ENCODE peak calls at places on chromosome 20, in seven cellular contexts. One of them, this sample, is unnamed.

GRCh38 chr20:36374995-36375394 is 68.9 kb downstream of the DLGAP4 start:
- DNase-seq in gastrocnemius medialis: no peak
- DNase-seq in colonic mucosa: no peak
- DNase-seq in neural crest cell: no peak
- DNase-seq in upper lobe of right lung: no peak
- DNase-seq in A673: no peak
- DNase-seq in WERI-Rb-1: no peak
- DNase-seq in this sample: no peak

GRCh38 chr20:1374246-1374645 is 18.6 kb downstream of the FKBP1A start:
- DNase-seq in colonic mucosa: no peak
- DNase-seq in gastrocnemius medialis: no peak
- DNase-seq in WERI-Rb-1: no peak
- DNase-seq in upper lobe of right lung: no peak
- DNase-seq in neural crest cell: no peak
- DNase-seq in A673: no peak
- DNase-seq in this sample: no peak

GRCh38 chr20:7627734-7628663 is 312.3 kb downstream of the HAO1 start:
- DNase-seq in A673: no peak
- DNase-seq in colonic mucosa: no peak
- DNase-seq in upper lobe of right lung: no peak
- DNase-seq in WERI-Rb-1: no peak
- DNase-seq in gastrocnemius medialis: no peak
- DNase-seq in neural crest cell: no peak
- DNase-seq in this sample: no peak

GRCh38 chr20:35279040-35279439 is 1.1 kb upstream of the MMP24OS start:
- DNase-seq in WERI-Rb-1: no peak
- DNase-seq in neural crest cell: no peak
- DNase-seq in gastrocnemius medialis: no peak
- DNase-seq in upper lobe of right lung: no peak
- DNase-seq in A673: no peak
- DNase-seq in colonic mucosa: no peak
- DNase-seq in this sample: no peak

GRCh38 chr20:46118481-46119020 is 437 bp downstream of the CD40 start:
- DNase-seq in colonic mucosa: peak
- DNase-seq in neural crest cell: no peak
- DNase-seq in upper lobe of right lung: peak
- DNase-seq in gastrocnemius medialis: peak
- DNase-seq in A673: peak
- DNase-seq in WERI-Rb-1: no peak
- DNase-seq in this sample: peak

GRCh38 chr20:297925-298754 is 770 bp downstream of the ZCCHC3 start:
- DNase-seq in A673: peak
- DNase-seq in WERI-Rb-1: peak
- DNase-seq in upper lobe of right lung: peak
- DNase-seq in gastrocnemius medialis: peak
- DNase-seq in neural crest cell: peak
- DNase-seq in colonic mucosa: peak
- DNase-seq in this sample: peak

GRCh38 chr20:32181606-32182005 is 25.9 kb downstream of the PLAGL2 start:
- DNase-seq in neural crest cell: no peak
- DNase-seq in upper lobe of right lung: no peak
- DNase-seq in colonic mucosa: no peak
- DNase-seq in gastrocnemius medialis: no peak
- DNase-seq in WERI-Rb-1: no peak
- DNase-seq in A673: no peak
- DNase-seq in this sample: no peak

GRCh38 chr20:1854246-1854645 is 41.0 kb upstream of the SIRPA start:
- DNase-seq in gastrocnemius medialis: no peak
- DNase-seq in upper lobe of right lung: no peak
- DNase-seq in neural crest cell: no peak
- DNase-seq in A673: no peak
- DNase-seq in WERI-Rb-1: no peak
- DNase-seq in colonic mucosa: no peak
- DNase-seq in this sample: no peak

GRCh38 chr20:2236266-2236665 is 59.5 kb upstream of the TGM3 start:
- DNase-seq in upper lobe of right lung: no peak
- DNase-seq in neural crest cell: no peak
- DNase-seq in colonic mucosa: no peak
- DNase-seq in A673: no peak
- DNase-seq in gastrocnemius medialis: no peak
- DNase-seq in WERI-Rb-1: no peak
- DNase-seq in this sample: no peak

GRCh38 chr20:47576516-47577033 is 74.9 kb downstream of the NCOA3 start:
- DNase-seq in WERI-Rb-1: no peak
- DNase-seq in gastrocnemius medialis: peak
- DNase-seq in upper lobe of right lung: no peak
- DNase-seq in neural crest cell: no peak
- DNase-seq in colonic mucosa: peak
- DNase-seq in A673: peak
- DNase-seq in this sample: peak

GRCh38 chr20:57801046-57801445 is 91.2 kb upstream of the PMEPA1 start:
- DNase-seq in colonic mucosa: no peak
- DNase-seq in neural crest cell: no peak
- DNase-seq in upper lobe of right lung: no peak
- DNase-seq in WERI-Rb-1: no peak
- DNase-seq in gastrocnemius medialis: no peak
- DNase-seq in A673: peak
- DNase-seq in this sample: no peak

GRCh38 chr20:44963325-44964215 is 2.7 kb upstream of the STK4 start:
- DNase-seq in colonic mucosa: no peak
- DNase-seq in upper lobe of right lung: no peak
- DNase-seq in gastrocnemius medialis: no peak
- DNase-seq in neural crest cell: no peak
- DNase-seq in A673: no peak
- DNase-seq in WERI-Rb-1: no peak
- DNase-seq in this sample: peak

GRCh38 chr20:37360515-37361115 is 14.7 kb downstream of the SRC start:
- DNase-seq in A673: no peak
- DNase-seq in WERI-Rb-1: no peak
- DNase-seq in colonic mucosa: no peak
- DNase-seq in neural crest cell: no peak
- DNase-seq in gastrocnemius medialis: no peak
- DNase-seq in upper lobe of right lung: peak
- DNase-seq in this sample: no peak

GRCh38 chr20:20505554-20505953 is 137.7 kb downstream of the INSM1 start:
- DNase-seq in neural crest cell: no peak
- DNase-seq in upper lobe of right lung: no peak
- DNase-seq in colonic mucosa: no peak
- DNase-seq in A673: no peak
- DNase-seq in gastrocnemius medialis: no peak
- DNase-seq in WERI-Rb-1: no peak
- DNase-seq in this sample: peak

GRCh38 chr20:1215386-1216170 is 10.3 kb upstream of the RAD21L1 start:
- DNase-seq in A673: peak
- DNase-seq in upper lobe of right lung: no peak
- DNase-seq in gastrocnemius medialis: no peak
- DNase-seq in colonic mucosa: no peak
- DNase-seq in neural crest cell: no peak
- DNase-seq in WERI-Rb-1: no peak
- DNase-seq in this sample: peak

GRCh38 chr20:41052742-41053419 is 24.3 kb downstream of the TOP1 start:
- DNase-seq in WERI-Rb-1: no peak
- DNase-seq in neural crest cell: no peak
- DNase-seq in gastrocnemius medialis: no peak
- DNase-seq in A673: no peak
- DNase-seq in colonic mucosa: no peak
- DNase-seq in upper lobe of right lung: no peak
- DNase-seq in this sample: no peak

GRCh38 chr20:58321205-58321604 is 11.7 kb downstream of the RAB22A start:
- DNase-seq in upper lobe of right lung: no peak
- DNase-seq in A673: no peak
- DNase-seq in WERI-Rb-1: no peak
- DNase-seq in gastrocnemius medialis: no peak
- DNase-seq in neural crest cell: no peak
- DNase-seq in colonic mucosa: no peak
- DNase-seq in this sample: no peak

GRCh38 chr20:20207291-20207690 is 155.0 kb downstream of the CFAP61 start:
- DNase-seq in upper lobe of right lung: no peak
- DNase-seq in WERI-Rb-1: no peak
- DNase-seq in neural crest cell: no peak
- DNase-seq in gastrocnemius medialis: no peak
- DNase-seq in A673: no peak
- DNase-seq in colonic mucosa: no peak
- DNase-seq in this sample: no peak

GRCh38 chr20:19992996-19993908 is 23.9 kb upstream of the NAA20 start:
- DNase-seq in gastrocnemius medialis: peak
- DNase-seq in neural crest cell: no peak
- DNase-seq in colonic mucosa: no peak
- DNase-seq in WERI-Rb-1: no peak
- DNase-seq in upper lobe of right lung: no peak
- DNase-seq in A673: peak
- DNase-seq in this sample: no peak

GRCh38 chr20:58544301-58544700 is 29.1 kb upstream of the APCDD1L start:
- DNase-seq in neural crest cell: no peak
- DNase-seq in colonic mucosa: no peak
- DNase-seq in WERI-Rb-1: peak
- DNase-seq in gastrocnemius medialis: no peak
- DNase-seq in upper lobe of right lung: no peak
- DNase-seq in A673: no peak
- DNase-seq in this sample: no peak

GRCh38 chr20:35618032-35618371 is 2.4 kb downstream of the SPAG4 start:
- DNase-seq in A673: no peak
- DNase-seq in gastrocnemius medialis: no peak
- DNase-seq in neural crest cell: no peak
- DNase-seq in colonic mucosa: no peak
- DNase-seq in upper lobe of right lung: no peak
- DNase-seq in WERI-Rb-1: no peak
- DNase-seq in this sample: no peak

DNA sequence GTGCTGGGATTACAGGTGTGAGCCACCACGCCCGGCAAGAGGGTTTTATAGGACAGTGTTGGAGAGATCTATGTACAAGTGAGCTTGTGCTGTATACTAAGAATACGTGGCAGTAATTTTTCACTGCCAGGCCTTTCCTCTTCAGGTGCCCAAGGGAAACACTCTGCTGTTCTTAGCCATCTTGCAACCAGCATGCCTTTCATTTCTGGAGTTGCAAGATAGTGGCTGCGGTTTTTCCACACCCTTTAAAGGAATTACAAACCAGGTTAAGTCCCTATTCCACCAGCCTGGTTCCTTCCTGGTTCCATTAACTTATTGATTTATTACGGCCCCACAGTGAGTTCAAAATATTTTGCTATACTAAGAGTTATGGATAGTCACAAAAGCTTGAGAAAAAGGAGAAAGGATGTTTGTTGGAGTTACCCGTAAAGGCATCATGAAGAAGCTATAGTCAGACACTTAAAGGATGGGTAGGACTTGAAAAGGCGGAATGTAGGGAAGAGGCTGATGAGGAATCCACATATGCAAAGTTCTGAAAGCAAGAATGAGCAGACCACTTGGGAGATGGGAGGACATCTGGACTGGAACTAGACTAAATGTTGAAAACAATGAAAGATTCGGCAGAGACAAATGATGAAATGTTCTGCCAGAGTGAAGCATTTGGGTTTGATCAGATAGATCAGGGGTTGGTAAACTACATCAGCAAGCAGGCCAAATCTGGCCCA is 61.4 kb upstream of the ASIP start:
- DNase-seq in WERI-Rb-1: no peak
- DNase-seq in colonic mucosa: no peak
- DNase-seq in neural crest cell: no peak
- DNase-seq in gastrocnemius medialis: no peak
- DNase-seq in upper lobe of right lung: no peak
- DNase-seq in A673: no peak
- DNase-seq in this sample: no peak
- TF ChIP-seq CTCF in WERI-Rb-1: no peak
- TF ChIP-seq CTCF in colonic mucosa: no peak
- TF ChIP-seq CTCF in neural crest cell: no peak
- TF ChIP-seq CTCF in gastrocnemius medialis: no peak
- TF ChIP-seq CTCF in upper lobe of right lung: no peak
- TF ChIP-seq CTCF in A673: no peak
- TF ChIP-seq CTCF in this sample: no peak

GRCh38 chr20:17534077-17534476 is 2.9 kb upstream of the BFSP1 start:
- DNase-seq in A673: no peak
- DNase-seq in upper lobe of right lung: no peak
- DNase-seq in colonic mucosa: no peak
- DNase-seq in WERI-Rb-1: no peak
- DNase-seq in neural crest cell: no peak
- DNase-seq in gastrocnemius medialis: no peak
- DNase-seq in this sample: no peak

GRCh38 chr20:17538517-17539170 is 7.5 kb upstream of the BFSP1 start:
- DNase-seq in upper lobe of right lung: no peak
- DNase-seq in neural crest cell: no peak
- DNase-seq in WERI-Rb-1: no peak
- DNase-seq in A673: peak
- DNase-seq in gastrocnemius medialis: no peak
- DNase-seq in colonic mucosa: no peak
- DNase-seq in this sample: peak

GRCh38 chr20:17533396-17533795 is 2.2 kb upstream of the BFSP1 start:
- DNase-seq in neural crest cell: peak
- DNase-seq in colonic mucosa: peak
- DNase-seq in upper lobe of right lung: no peak
- DNase-seq in gastrocnemius medialis: no peak
- DNase-seq in A673: peak
- DNase-seq in WERI-Rb-1: peak
- DNase-seq in this sample: peak

GRCh38 chr20:17537959-17538358 is 6.8 kb upstream of the BFSP1 start:
- DNase-seq in upper lobe of right lung: no peak
- DNase-seq in A673: no peak
- DNase-seq in gastrocnemius medialis: no peak
- DNase-seq in WERI-Rb-1: no peak
- DNase-seq in colonic mucosa: no peak
- DNase-seq in neural crest cell: no peak
- DNase-seq in this sample: no peak

GRCh38 chr20:17536944-17537444 is 5.8 kb upstream of the BFSP1 start:
- DNase-seq in A673: peak
- DNase-seq in neural crest cell: peak
- DNase-seq in colonic mucosa: peak
- DNase-seq in upper lobe of right lung: peak
- DNase-seq in gastrocnemius medialis: peak
- DNase-seq in WERI-Rb-1: peak
- DNase-seq in this sample: peak
- TF ChIP-seq CTCF in A673: peak
- TF ChIP-seq CTCF in neural crest cell: peak
- TF ChIP-seq CTCF in colonic mucosa: peak
- TF ChIP-seq CTCF in upper lobe of right lung: peak
- TF ChIP-seq CTCF in gastrocnemius medialis: peak
- TF ChIP-seq CTCF in WERI-Rb-1: peak
- TF ChIP-seq CTCF in this sample: peak

DNA sequence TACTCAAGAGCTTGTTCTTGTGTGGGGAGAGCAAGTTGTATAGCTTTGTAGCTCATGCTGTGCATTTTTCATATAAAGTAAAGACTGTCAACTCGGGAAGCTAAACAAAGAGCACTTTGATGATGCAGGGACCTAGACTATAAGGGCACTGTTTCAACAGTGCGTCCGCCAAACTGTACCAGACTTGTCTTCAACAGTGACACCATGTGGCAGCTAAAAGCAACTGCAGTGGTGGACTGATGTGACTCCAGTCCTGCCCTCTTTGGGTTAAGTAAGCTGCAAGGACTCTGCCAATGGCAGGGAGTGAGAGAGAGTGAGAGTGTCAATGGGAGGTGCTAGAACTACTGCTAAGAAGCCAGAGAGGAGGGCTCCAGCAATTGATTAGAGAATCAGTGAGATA is 48.1 kb upstream of the MC3R start:
- DNase-seq in upper lobe of right lung: no peak
- DNase-seq in colonic mucosa: no peak
- DNase-seq in gastrocnemius medialis: no peak
- DNase-seq in neural crest cell: no peak
- DNase-seq in WERI-Rb-1: no peak
- DNase-seq in A673: no peak
- DNase-seq in this sample: peak
- TF ChIP-seq CTCF in upper lobe of right lung: no peak
- TF ChIP-seq CTCF in colonic mucosa: no peak
- TF ChIP-seq CTCF in gastrocnemius medialis: no peak
- TF ChIP-seq CTCF in neural crest cell: peak
- TF ChIP-seq CTCF in WERI-Rb-1: peak
- TF ChIP-seq CTCF in A673: peak
- TF ChIP-seq CTCF in this sample: no peak

GRCh38 chr20:64131406-64131805 is 24.0 kb upstream of the NPBWR2 start:
- DNase-seq in colonic mucosa: peak
- DNase-seq in A673: peak
- DNase-seq in upper lobe of right lung: peak
- DNase-seq in neural crest cell: no peak
- DNase-seq in WERI-Rb-1: peak
- DNase-seq in gastrocnemius medialis: no peak
- DNase-seq in this sample: peak
- TF ChIP-seq CTCF in colonic mucosa: no peak
- TF ChIP-seq CTCF in A673: peak
- TF ChIP-seq CTCF in upper lobe of right lung: no peak
- TF ChIP-seq CTCF in neural crest cell: no peak
- TF ChIP-seq CTCF in WERI-Rb-1: peak
- TF ChIP-seq CTCF in gastrocnemius medialis: no peak
- TF ChIP-seq CTCF in this sample: no peak

This sample was measured in activated CD8-positive, alpha-beta T cell treated with anti-CD3 and anti-CD28 coated beads for 36 hours.